ENCODE peak calls at places on chromosomes 6 and 20, in ten cellular contexts. One of them, this sample, is unnamed.

GRCh38 chr20:25083773-25084615 is 2.1 kb upstream of the VSX1 start:
- DNase-seq in kidney tubule cell: no peak
- DNase-seq in HCEC 1CT: no peak
- DNase-seq in DND-41: peak; percentile 64
- DNase-seq in breast epithelium: no peak
- DNase-seq in NCI-H446: no peak
- DNase-seq in neural progenitor cell: peak; percentile 76
- DNase-seq in lower lobe of right lung: no peak
- DNase-seq in ascending aorta: no peak
- DNase-seq in A549: no peak
- DNase-seq in this sample: no peak

GRCh38 chr6:33992191-33992590 is 153.7 kb downstream of the GRM4 start:
- DNase-seq in neural progenitor cell: no peak
- DNase-seq in lower lobe of right lung: no peak
- DNase-seq in DND-41: no peak
- DNase-seq in breast epithelium: peak; percentile 30
- DNase-seq in ascending aorta: peak; percentile 37
- DNase-seq in kidney tubule cell: no peak
- DNase-seq in HCEC 1CT: no peak
- DNase-seq in A549: no peak
- DNase-seq in NCI-H446: no peak
- DNase-seq in this sample: no peak

GRCh38 chr20:51752343-51752951 is 15.7 kb downstream of the ATP9A start:
- DNase-seq in DND-41: no peak
- DNase-seq in HCEC 1CT: peak; percentile 93
- DNase-seq in NCI-H446: no peak
- DNase-seq in breast epithelium: no peak
- DNase-seq in kidney tubule cell: peak; percentile 83
- DNase-seq in lower lobe of right lung: no peak
- DNase-seq in ascending aorta: peak; percentile 68
- DNase-seq in A549: peak; percentile 40
- DNase-seq in neural progenitor cell: no peak
- DNase-seq in this sample: peak; percentile 85

GRCh38 chr20:39036851-39037250 is 74.7 kb downstream of the DHX35 start:
- DNase-seq in NCI-H446: no peak
- DNase-seq in ascending aorta: no peak
- DNase-seq in kidney tubule cell: no peak
- DNase-seq in A549: no peak
- DNase-seq in HCEC 1CT: no peak
- DNase-seq in breast epithelium: no peak
- DNase-seq in DND-41: no peak
- DNase-seq in neural progenitor cell: no peak
- DNase-seq in lower lobe of right lung: no peak
- DNase-seq in this sample: no peak

GRCh38 chr6:30816791-30817739 is 67.3 kb upstream of the DDR1 start:
- DNase-seq in lower lobe of right lung: no peak
- DNase-seq in NCI-H446: no peak
- DNase-seq in A549: no peak
- DNase-seq in HCEC 1CT: no peak
- DNase-seq in ascending aorta: no peak
- DNase-seq in DND-41: no peak
- DNase-seq in kidney tubule cell: no peak
- DNase-seq in neural progenitor cell: no peak
- DNase-seq in breast epithelium: no peak
- DNase-seq in this sample: no peak

GRCh38 chr20:13898012-13898612 is 92.3 kb downstream of the SEL1L2 start:
- DNase-seq in DND-41: no peak
- DNase-seq in neural progenitor cell: peak; percentile 23
- DNase-seq in NCI-H446: no peak
- DNase-seq in HCEC 1CT: no peak
- DNase-seq in breast epithelium: no peak
- DNase-seq in A549: no peak
- DNase-seq in ascending aorta: no peak
- DNase-seq in lower lobe of right lung: no peak
- DNase-seq in kidney tubule cell: no peak
- DNase-seq in this sample: no peak

GRCh38 chr6:69973138-69973537 is 106.8 kb downstream of the COL19A1 start:
- DNase-seq in neural progenitor cell: peak; percentile 21
- DNase-seq in breast epithelium: no peak
- DNase-seq in ascending aorta: no peak
- DNase-seq in A549: no peak
- DNase-seq in kidney tubule cell: no peak
- DNase-seq in lower lobe of right lung: no peak
- DNase-seq in HCEC 1CT: no peak
- DNase-seq in NCI-H446: no peak
- DNase-seq in DND-41: no peak
- DNase-seq in this sample: no peak

GRCh38 chr6:113540491-113540890 is 316.7 kb upstream of the MARCKS start:
- DNase-seq in breast epithelium: no peak
- DNase-seq in NCI-H446: no peak
- DNase-seq in HCEC 1CT: peak; percentile 55
- DNase-seq in DND-41: no peak
- DNase-seq in neural progenitor cell: no peak
- DNase-seq in A549: no peak
- DNase-seq in lower lobe of right lung: no peak
- DNase-seq in ascending aorta: no peak
- DNase-seq in kidney tubule cell: peak; percentile 9
- DNase-seq in this sample: peak; percentile 51

GRCh38 chr6:131041814-131042213 is 21.2 kb downstream of the EPB41L2 start:
- DNase-seq in A549: no peak
- DNase-seq in kidney tubule cell: no peak
- DNase-seq in neural progenitor cell: no peak
- DNase-seq in lower lobe of right lung: no peak
- DNase-seq in HCEC 1CT: no peak
- DNase-seq in ascending aorta: no peak
- DNase-seq in DND-41: no peak
- DNase-seq in NCI-H446: no peak
- DNase-seq in breast epithelium: no peak
- DNase-seq in this sample: no peak

GRCh38 chr6:146543211-146543939 is at the start of gene RAB32:
- DNase-seq in A549: peak; percentile 50
- DNase-seq in ascending aorta: peak; percentile 97
- DNase-seq in NCI-H446: peak; percentile 16
- DNase-seq in neural progenitor cell: peak; percentile 93
- DNase-seq in kidney tubule cell: peak; percentile 97
- DNase-seq in breast epithelium: peak; percentile 87
- DNase-seq in DND-41: no peak
- DNase-seq in HCEC 1CT: peak; percentile 97
- DNase-seq in lower lobe of right lung: peak; percentile 98
- DNase-seq in this sample: peak; percentile 76

GRCh38 chr20:51423810-51424209 is 118.7 kb downstream of the NFATC2 start:
- DNase-seq in breast epithelium: no peak
- DNase-seq in HCEC 1CT: no peak
- DNase-seq in DND-41: no peak
- DNase-seq in ascending aorta: no peak
- DNase-seq in neural progenitor cell: peak; percentile 42
- DNase-seq in NCI-H446: no peak
- DNase-seq in lower lobe of right lung: no peak
- DNase-seq in A549: no peak
- DNase-seq in kidney tubule cell: no peak
- DNase-seq in this sample: no peak

GRCh38 chr6:148682990-148683389 is 63.8 kb upstream of the UST start:
- DNase-seq in DND-41: no peak
- DNase-seq in HCEC 1CT: no peak
- DNase-seq in ascending aorta: no peak
- DNase-seq in neural progenitor cell: no peak
- DNase-seq in breast epithelium: no peak
- DNase-seq in kidney tubule cell: no peak
- DNase-seq in A549: no peak
- DNase-seq in lower lobe of right lung: no peak
- DNase-seq in NCI-H446: no peak
- DNase-seq in this sample: no peak

GRCh38 chr20:53901064-53901463 is 169.3 kb downstream of the BCAS1 start:
- DNase-seq in breast epithelium: no peak
- DNase-seq in NCI-H446: no peak
- DNase-seq in lower lobe of right lung: no peak
- DNase-seq in DND-41: no peak
- DNase-seq in kidney tubule cell: peak; percentile 96
- DNase-seq in ascending aorta: no peak
- DNase-seq in A549: peak; percentile 43
- DNase-seq in HCEC 1CT: peak; percentile 78
- DNase-seq in neural progenitor cell: no peak
- DNase-seq in this sample: peak; percentile 74

GRCh38 chr6:38542031-38542430 is 97.7 kb downstream of the BTBD9 start:
- DNase-seq in ascending aorta: no peak
- DNase-seq in breast epithelium: no peak
- DNase-seq in kidney tubule cell: peak; percentile 29
- DNase-seq in lower lobe of right lung: no peak
- DNase-seq in neural progenitor cell: no peak
- DNase-seq in A549: no peak
- DNase-seq in HCEC 1CT: no peak
- DNase-seq in DND-41: no peak
- DNase-seq in NCI-H446: no peak
- DNase-seq in this sample: peak; percentile 79

GRCh38 chr6:112501705-112502104 is 154.6 kb downstream of the RFPL4B start:
- DNase-seq in HCEC 1CT: peak; percentile 41
- DNase-seq in NCI-H446: peak; percentile 85
- DNase-seq in kidney tubule cell: no peak
- DNase-seq in DND-41: no peak
- DNase-seq in lower lobe of right lung: no peak
- DNase-seq in ascending aorta: no peak
- DNase-seq in breast epithelium: no peak
- DNase-seq in A549: no peak
- DNase-seq in neural progenitor cell: peak; percentile 83
- DNase-seq in this sample: no peak

GRCh38 chr6:6843057-6843627 is 254.6 kb downstream of the LY86 start:
- DNase-seq in lower lobe of right lung: no peak
- DNase-seq in A549: peak; percentile 10
- DNase-seq in ascending aorta: no peak
- DNase-seq in NCI-H446: no peak
- DNase-seq in kidney tubule cell: peak; percentile 55
- DNase-seq in HCEC 1CT: peak; percentile 32
- DNase-seq in breast epithelium: no peak
- DNase-seq in neural progenitor cell: no peak
- DNase-seq in DND-41: no peak
- DNase-seq in this sample: peak; percentile 83

GRCh38 chr20:32828029-32828666 is 8.4 kb downstream of the MAPRE1 start:
- DNase-seq in lower lobe of right lung: no peak
- DNase-seq in A549: no peak
- DNase-seq in HCEC 1CT: peak; percentile 38
- DNase-seq in kidney tubule cell: peak; percentile 60
- DNase-seq in ascending aorta: no peak
- DNase-seq in DND-41: no peak
- DNase-seq in neural progenitor cell: no peak
- DNase-seq in breast epithelium: no peak
- DNase-seq in NCI-H446: no peak
- DNase-seq in this sample: peak; percentile 53

GRCh38 chr6:15501806-15502450 is 160.9 kb downstream of the DTNBP1 start:
- DNase-seq in neural progenitor cell: no peak
- DNase-seq in ascending aorta: no peak
- DNase-seq in HCEC 1CT: no peak
- DNase-seq in lower lobe of right lung: no peak
- DNase-seq in A549: no peak
- DNase-seq in DND-41: no peak
- DNase-seq in kidney tubule cell: peak; percentile 74
- DNase-seq in NCI-H446: peak; percentile 73
- DNase-seq in breast epithelium: peak; percentile 50
- DNase-seq in this sample: no peak

GRCh38 chr6:26300043-26300331 is 65.0 kb upstream of the BTN3A2 start:
- DNase-seq in ascending aorta: no peak
- DNase-seq in neural progenitor cell: no peak
- DNase-seq in NCI-H446: no peak
- DNase-seq in HCEC 1CT: no peak
- DNase-seq in breast epithelium: no peak
- DNase-seq in lower lobe of right lung: no peak
- DNase-seq in DND-41: no peak
- DNase-seq in A549: no peak
- DNase-seq in kidney tubule cell: no peak
- DNase-seq in this sample: no peak

GRCh38 chr20:58084966-58085365 is 143.5 kb downstream of the ANKRD60 start:
- DNase-seq in kidney tubule cell: peak; percentile 75
- DNase-seq in A549: no peak
- DNase-seq in lower lobe of right lung: no peak
- DNase-seq in neural progenitor cell: no peak
- DNase-seq in DND-41: no peak
- DNase-seq in ascending aorta: peak; percentile 15
- DNase-seq in breast epithelium: no peak
- DNase-seq in NCI-H446: no peak
- DNase-seq in HCEC 1CT: no peak
- DNase-seq in this sample: peak; percentile 18

GRCh38 chr20:21179796-21180195 is 53.9 kb downstream of the KIZ start:
- DNase-seq in ascending aorta: no peak
- DNase-seq in breast epithelium: no peak
- DNase-seq in DND-41: no peak
- DNase-seq in lower lobe of right lung: no peak
- DNase-seq in HCEC 1CT: peak; percentile 55
- DNase-seq in neural progenitor cell: no peak
- DNase-seq in kidney tubule cell: no peak
- DNase-seq in NCI-H446: no peak
- DNase-seq in A549: no peak
- DNase-seq in this sample: peak; percentile 51

GRCh38 chr6:43477235-43478007 is at the start of gene TJAP1:
- DNase-seq in HCEC 1CT: peak; percentile 73
- DNase-seq in neural progenitor cell: peak; percentile 92
- DNase-seq in NCI-H446: peak; percentile 93
- DNase-seq in ascending aorta: peak; percentile 95
- DNase-seq in kidney tubule cell: peak; percentile 86
- DNase-seq in A549: peak; percentile 69
- DNase-seq in lower lobe of right lung: peak; percentile 94
- DNase-seq in breast epithelium: peak; percentile 95
- DNase-seq in DND-41: peak; percentile 94
- DNase-seq in this sample: peak; percentile 70

GRCh38 chr20:45363611-45364492 is 896 bp downstream of the SYS1 start:
- DNase-seq in ascending aorta: no peak
- DNase-seq in A549: no peak
- DNase-seq in NCI-H446: no peak
- DNase-seq in DND-41: no peak
- DNase-seq in kidney tubule cell: no peak
- DNase-seq in HCEC 1CT: no peak
- DNase-seq in breast epithelium: no peak
- DNase-seq in lower lobe of right lung: no peak
- DNase-seq in neural progenitor cell: no peak
- DNase-seq in this sample: no peak

GRCh38 chr6:113073611-113074191 is 726.6 kb downstream of the RFPL4B start:
- DNase-seq in neural progenitor cell: no peak
- DNase-seq in A549: no peak
- DNase-seq in breast epithelium: no peak
- DNase-seq in NCI-H446: no peak
- DNase-seq in lower lobe of right lung: no peak
- DNase-seq in HCEC 1CT: peak; percentile 69
- DNase-seq in kidney tubule cell: peak; percentile 28
- DNase-seq in DND-41: no peak
- DNase-seq in ascending aorta: no peak
- DNase-seq in this sample: peak; percentile 26

GRCh38 chr20:50680106-50680960 is 11.0 kb downstream of the RIPOR3 start:
- DNase-seq in ascending aorta: no peak
- DNase-seq in HCEC 1CT: no peak
- DNase-seq in neural progenitor cell: no peak
- DNase-seq in breast epithelium: no peak
- DNase-seq in kidney tubule cell: peak; percentile 81
- DNase-seq in DND-41: no peak
- DNase-seq in NCI-H446: peak; percentile 33
- DNase-seq in A549: no peak
- DNase-seq in lower lobe of right lung: no peak
- DNase-seq in this sample: no peak

GRCh38 chr6:18308070-18308735 is 43.9 kb upstream of the DEK start:
- DNase-seq in DND-41: no peak
- DNase-seq in ascending aorta: no peak
- DNase-seq in lower lobe of right lung: no peak
- DNase-seq in neural progenitor cell: no peak
- DNase-seq in NCI-H446: no peak
- DNase-seq in HCEC 1CT: peak; percentile 89
- DNase-seq in kidney tubule cell: peak; percentile 40
- DNase-seq in breast epithelium: no peak
- DNase-seq in A549: no peak
- DNase-seq in this sample: peak; percentile 30

GRCh38 chr6:81787313-81788068 is 35.0 kb upstream of the TENT5A start:
- DNase-seq in DND-41: no peak
- DNase-seq in NCI-H446: no peak
- DNase-seq in neural progenitor cell: no peak
- DNase-seq in HCEC 1CT: peak; percentile 80
- DNase-seq in A549: peak; percentile 2
- DNase-seq in kidney tubule cell: no peak
- DNase-seq in lower lobe of right lung: no peak
- DNase-seq in ascending aorta: no peak
- DNase-seq in breast epithelium: no peak
- DNase-seq in this sample: peak; percentile 40

GRCh38 chr20:50540620-50541605 is 30.7 kb downstream of the PTPN1 start:
- DNase-seq in A549: peak; percentile 36
- DNase-seq in DND-41: no peak
- DNase-seq in ascending aorta: peak; percentile 80
- DNase-seq in breast epithelium: no peak
- DNase-seq in neural progenitor cell: no peak
- DNase-seq in NCI-H446: no peak
- DNase-seq in HCEC 1CT: peak; percentile 92
- DNase-seq in kidney tubule cell: peak; percentile 98
- DNase-seq in lower lobe of right lung: no peak
- DNase-seq in this sample: peak; percentile 76

This sample was measured in bronchial epithelial cell.